ENCODE peak calls at places on chromosomes 7 and 10, in five cellular contexts. R, M, J, W and C are unnamed samples.
A peak's percentile ranks its signal among the peaks of the same experiment; 100 is the strongest.

GRCh38 chr10:117541909-117542705 is 439 bp upstream of the EMX2 start:
- DNase-seq in M (no peak), W (no peak), R (no peak), J (peak; percentile 76), C (no peak)

GRCh38 chr10:15211464-15211979 is 43.0 kb upstream of the NMT2 start:
- DNase-seq in M (no peak), W (no peak), J (no peak), R (no peak), C (no peak)

GRCh38 chr10:28273343-28273742 is 29.5 kb downstream of the MPP7 start:
- DNase-seq in M (no peak), J (no peak), R (no peak), W (no peak), C (no peak)

GRCh38 chr7:30647589-30647988 is 34.7 kb downstream of the CRHR2 start:
- DNase-seq in R (no peak), J (no peak), W (no peak), M (no peak), C (no peak)

GRCh38 chr10:788796-789748 is 99.6 kb upstream of the DIP2C start:
- DNase-seq in J (no peak), M (no peak), W (peak; percentile 94), R (no peak), C (no peak)

GRCh38 chr10:49631975-49632374 is 18.1 kb downstream of the CHAT start:
- DNase-seq in W (no peak), R (no peak), M (no peak), J (no peak), C (no peak)

GRCh38 chr7:23654508-23654907 is 25.5 kb upstream of the FAM221A start:
- DNase-seq in W (no peak), M (no peak), R (no peak), J (no peak), C (no peak)

GRCh38 chr7:88480901-88481300 is 174.2 kb upstream of the STEAP4 start:
- DNase-seq in W (no peak), R (no peak), M (no peak), J (no peak), C (no peak)

GRCh38 chr7:149440222-149440621 is 20.6 kb downstream of the ZNF777 start:
- DNase-seq in J (no peak), R (no peak), W (no peak), M (no peak), C (no peak)

GRCh38 chr7:6166443-6166871 is 106.0 kb downstream of the CYTH3 start:
- DNase-seq in M (no peak), R (no peak), J (no peak), W (no peak), C (no peak)

GRCh38 chr10:102641880-102642552 is 2.3 kb upstream of the TRIM8 start:
- DNase-seq in W (peak; percentile 100), J (peak; percentile 99), M (peak; percentile 97), R (peak; percentile 97), C (peak; percentile 97)

GRCh38 chr10:133278577-133279265 is 2.1 kb upstream of the ADAM8 start:
- DNase-seq in W (no peak), J (peak; percentile 45), R (peak; percentile 48), M (peak; percentile 49), C (peak; percentile 49)